ENCODE peak calls at places on chromosomes 4 and X, in five cellular contexts. P, M, F, V and U are unnamed samples.

GRCh38 chr4:169283114-169283509 is 12.4 kb upstream of the SH3RF1 start:
- DNase-seq in F (no peak), V (peak; percentile 95), P (peak; percentile 53), M (no peak), U (peak; percentile 46)

GRCh38 chr4:25238052-25238451 is 4.2 kb downstream of the PI4K2B start:
- DNase-seq in F (no peak), V (no peak), M (no peak), P (no peak), U (no peak)

GRCh38 chrX:28022371-28022770 is 41.1 kb upstream of the DCAF8L1 start:
- DNase-seq in M (no peak), V (no peak), P (no peak), F (no peak), U (peak; percentile 44)

GRCh38 chrX:29880977-29881376 is 334.4 kb upstream of the MAGEB2 start:
- DNase-seq in V (no peak), M (no peak), F (no peak), P (no peak), U (no peak)

GRCh38 chr4:4394644-4395043 is 7.7 kb downstream of the NSG1 start:
- DNase-seq in V (peak; percentile 25), P (no peak), M (no peak), F (no peak), U (peak; percentile 76)

GRCh38 chrX:44314259-44314734 is 29.2 kb downstream of the EFHC2 start:
- DNase-seq in F (peak; percentile 10), M (no peak), V (peak; percentile 30), P (peak; percentile 19), U (no peak)

GRCh38 chrX:132518401-132518800 is 29.6 kb upstream of the MBNL3 start:
- DNase-seq in V (no peak), M (no peak), F (no peak), P (no peak), U (no peak)

GRCh38 chr4:15498356-15498755 is 28.7 kb downstream of the CC2D2A start:
- DNase-seq in P (no peak), F (no peak), M (no peak), V (no peak), U (no peak)

GRCh38 chr4:94758700-94759399 is 1.1 kb downstream of the BMPR1B start:
- DNase-seq in F (peak; percentile 33), V (no peak), P (no peak), M (peak; percentile 8), U (peak; percentile 65)

GRCh38 chr4:51825341-51825740 is 17.6 kb upstream of the DCUN1D4 start:
- DNase-seq in V (no peak), P (no peak), M (no peak), F (no peak), U (no peak)

GRCh38 chr4:26573389-26573794 is 10.5 kb upstream of the TBC1D19 start:
- DNase-seq in F (no peak), P (no peak), V (no peak), M (no peak), U (no peak)

GRCh38 chrX:71543316-71543715 is 10.4 kb downstream of the OGT start:
- DNase-seq in V (peak; percentile 91), P (no peak), M (peak; percentile 32), F (no peak), U (peak; percentile 70)

GRCh38 chr4:76301068-76301774 is 5.3 kb upstream of the STBD1 start:
- DNase-seq in F (no peak), V (peak; percentile 80), M (no peak), P (peak; percentile 59), U (peak; percentile 89)

GRCh38 chr4:76198411-76199237 is 15.0 kb downstream of the SCARB2 start:
- DNase-seq in P (no peak), M (peak; percentile 78), F (no peak), V (peak; percentile 67), U (peak; percentile 73)

GRCh38 chr4:167282171-167282864 is 48.0 kb upstream of the SPOCK3 start:
- DNase-seq in P (peak; percentile 18), F (no peak), V (peak; percentile 79), M (no peak), U (peak; percentile 46)

GRCh38 chrX:135213200-135213844 is 38.5 kb upstream of the ETDA start:
- DNase-seq in F (no peak), V (no peak), P (no peak), M (no peak), U (no peak)